ENCODE peak calls at places on chromosome 15, in four cellular contexts. D is mammary epithelial cell, L is choroid plexus epithelial cell, K is astrocyte. E is an unnamed sample.

GRCh38 chr15:39843561-39843960 is 60.9 kb upstream of the FSIP1 start:
- DNase-seq in D (no peak), L (no peak), K (no peak), E (no peak)

GRCh38 chr15:75195766-75196241 is 5.9 kb upstream of the C15orf39 start:
- DNase-seq in D (no peak), L (no peak), K (no peak), E (no peak)

GRCh38 chr15:66252411-66253295 is 897 bp downstream of the MEGF11 start:
- DNase-seq in D (peak), L (peak), K (peak), E (peak)

GRCh38 chr15:99507732-99508571 is 57.8 kb upstream of the MEF2A start:
- DNase-seq in D (peak), L (no peak), K (peak), E (peak)

GRCh38 chr15:45640610-45641009 is 5.8 kb downstream of the SQOR start:
- DNase-seq in D (peak), L (peak), K (peak), E (peak)

GRCh38 chr15:92624401-92624991 is 31.1 kb downstream of the FAM174B start:
- DNase-seq in D (no peak), L (no peak), K (peak), E (no peak)

GRCh38 chr15:35067501-35068347 is 17.4 kb downstream of the NANOGP8 start:
- DNase-seq in D (no peak), L (peak), K (no peak), E (peak)

GRCh38 chr15:39592500-39592899 is 11.6 kb downstream of the THBS1 start:
- DNase-seq in D (peak), L (no peak), K (no peak), E (peak)

GRCh38 chr15:62173215-62173614 is 8.1 kb upstream of the C2CD4B start:
- DNase-seq in D (no peak), L (peak), K (no peak), E (no peak)

GRCh38 chr15:40289140-40289775 is 6.4 kb upstream of the ANKRD63 start:
- DNase-seq in D (peak), L (no peak), K (no peak), E (no peak)

GRCh38 chr15:93044301-93045190 is 44.5 kb downstream of the RGMA start:
- DNase-seq in D (no peak), L (no peak), K (no peak), E (no peak)

GRCh38 chr15:40010681-40011080 is 28.3 kb downstream of the SRP14 start:
- DNase-seq in D (peak), L (peak), K (peak), E (peak)

GRCh38 chr15:101176625-101177024 is 75.2 kb downstream of the CHSY1 start:
- DNase-seq in D (peak), L (peak), K (peak), E (peak)

GRCh38 chr15:75729304-75730069 is 16.8 kb upstream of the CSPG4 start:
- DNase-seq in D (no peak), L (no peak), K (no peak), E (no peak)

GRCh38 chr15:70486012-70486411 is 277.3 kb downstream of the UACA start:
- DNase-seq in D (no peak), L (no peak), K (no peak), E (no peak)

GRCh38 chr15:85618956-85619491 is 175.7 kb downstream of the KLHL25 start:
- DNase-seq in D (peak), L (peak), K (peak), E (peak)

GRCh38 chr15:52153900-52154895 is 37.0 kb downstream of the GNB5 start:
- DNase-seq in D (no peak), L (no peak), K (no peak), E (no peak)

GRCh38 chr15:101489236-101489632 is 273 bp downstream of the PCSK6 start:
- DNase-seq in D (no peak), L (peak), K (no peak), E (no peak)

GRCh38 chr15:60379466-60380274 is 18.1 kb downstream of the ANXA2 start:
- DNase-seq in D (peak), L (peak), K (peak), E (peak)

GRCh38 chr15:47961401-47962090 is 159.2 kb upstream of the SLC24A5 start:
- DNase-seq in D (no peak), L (no peak), K (no peak), E (no peak)

GRCh38 chr15:50993598-50993997 is 85.1 kb downstream of the AP4E1 start:
- DNase-seq in D (peak), L (no peak), K (peak), E (peak)

GRCh38 chr15:70493376-70493775 is 270.0 kb downstream of the UACA start:
- DNase-seq in D (no peak), L (no peak), K (no peak), E (no peak)

GRCh38 chr15:46260937-46261336 is 626.1 kb downstream of the SQOR start:
- DNase-seq in D (no peak), L (no peak), K (no peak), E (no peak)

GRCh38 chr15:57167821-57168395 is 208.4 kb upstream of the CGNL1 start:
- DNase-seq in D (no peak), L (no peak), K (peak), E (no peak)

GRCh38 chr15:69321041-69321554 is 22.4 kb downstream of the PAQR5 start:
- DNase-seq in D (no peak), L (peak), K (no peak), E (no peak)

GRCh38 chr15:31102374-31103342 is 1.1 kb upstream of the TRPM1 start:
- DNase-seq in D (no peak), L (no peak), K (no peak), E (no peak)

GRCh38 chr15:99361541-99362185 is 110.4 kb downstream of the LRRC28 start:
- DNase-seq in D (peak), L (peak), K (no peak), E (peak)

DNA sequence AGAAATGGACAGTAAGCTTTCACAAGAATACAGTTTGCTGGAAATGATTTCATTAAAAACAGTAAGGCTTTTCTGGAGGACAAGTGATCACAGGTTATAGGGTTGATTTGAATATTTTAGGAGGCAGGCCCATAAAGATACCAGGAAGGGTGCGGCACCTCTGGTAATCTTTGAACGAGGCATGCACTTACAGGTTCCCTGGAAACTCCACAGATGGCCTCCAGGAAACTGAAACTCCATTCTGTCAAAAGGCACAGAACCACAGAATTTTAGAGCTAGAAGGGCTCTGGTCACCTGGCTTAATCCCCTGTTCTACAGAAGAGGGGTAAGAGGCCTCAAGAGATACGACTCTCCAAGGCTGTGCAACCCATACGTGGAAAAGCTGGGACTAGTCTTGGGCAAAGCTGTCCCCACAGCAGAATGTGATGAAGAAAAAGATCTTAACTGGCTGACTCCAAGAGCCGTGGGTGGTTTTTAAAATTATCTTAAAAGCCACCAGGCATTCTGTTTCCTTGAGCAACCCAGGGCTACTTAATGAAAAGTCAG is 1.2 kb downstream of the STARD5 start:
- DNase-seq in D (peak), L (no peak), K (no peak), E (no peak)
- H3K4me3 ChIP-seq in D (peak), L (peak), K (no peak), E (peak)

DNA sequence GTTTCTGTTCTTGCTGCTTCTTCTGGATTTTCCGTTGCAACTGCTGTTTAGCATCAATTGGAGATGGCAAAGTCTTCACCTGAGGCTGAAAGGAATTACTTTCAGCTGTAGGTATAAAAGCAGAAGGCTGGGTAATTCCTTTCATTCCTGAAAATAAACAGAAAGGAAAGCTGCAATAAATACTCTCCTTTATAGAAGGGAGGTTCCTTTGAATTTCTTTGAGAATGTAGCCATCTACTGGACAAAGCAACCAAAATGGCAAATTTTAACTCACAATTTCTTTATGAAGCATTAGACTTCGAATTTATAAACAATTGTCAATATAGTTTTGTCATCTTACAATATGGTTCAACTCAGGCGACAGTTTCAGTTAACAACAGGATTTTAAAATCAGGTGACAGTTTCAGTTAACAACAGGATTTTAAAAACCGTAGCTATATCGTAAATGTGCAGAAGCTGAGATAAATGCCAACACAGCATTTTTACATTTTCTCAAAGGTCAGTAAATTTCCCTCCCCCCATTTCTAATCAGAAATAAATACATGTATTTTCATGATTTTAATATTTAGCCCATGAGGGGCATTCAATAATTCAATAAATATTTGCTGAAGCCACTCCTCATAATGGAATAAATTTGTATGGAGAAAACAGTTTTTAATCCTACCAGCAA is 105.0 kb upstream of the NEDD4 start:
- DNase-seq in D (no peak), L (peak), K (no peak), E (no peak)
- TF ChIP-seq CTCF in D (no peak), L (peak), K (no peak), E (no peak)

GRCh38 chr15:78339559-78339958 is 594 bp upstream of the CRABP1 start:
- DNase-seq in D (no peak), L (no peak), K (no peak), E (no peak)
- H3K4me3 ChIP-seq in D (no peak), L (no peak), K (no peak), E (no peak)

DNA sequence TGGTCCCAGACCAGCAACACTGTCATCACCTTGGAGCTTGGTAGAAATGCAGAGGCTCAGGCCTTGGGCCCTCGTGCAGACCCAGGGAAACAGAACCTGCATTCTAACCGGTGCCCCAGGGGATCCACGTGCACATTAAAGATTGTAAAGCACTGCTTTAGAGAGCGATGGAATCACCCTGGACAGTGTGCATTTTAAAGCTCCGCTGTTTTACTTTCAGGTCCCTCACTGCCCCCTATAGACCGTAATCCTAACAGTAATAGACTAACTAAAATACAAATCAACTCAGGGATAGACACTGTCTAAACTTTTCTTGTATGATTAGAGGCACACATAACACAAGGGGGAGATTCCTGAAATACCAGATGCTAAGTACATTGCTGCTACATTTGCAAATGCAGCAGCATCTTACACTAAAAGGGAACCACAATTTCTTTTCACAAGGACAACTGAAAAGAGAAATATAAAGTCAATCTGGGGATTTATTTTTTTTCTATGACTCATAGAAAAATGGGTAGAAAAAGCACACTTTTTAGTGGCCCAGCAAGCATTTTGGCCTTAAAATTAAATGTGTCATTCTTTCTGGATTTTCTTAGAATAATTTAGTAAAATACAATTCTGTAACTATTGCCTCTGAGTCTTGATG is 10.5 kb upstream of the SH3GL3 start:
- DNase-seq in D (peak), L (peak), K (peak), E (peak)
- TF ChIP-seq CTCF in D (peak), L (peak), K (peak), E (peak)